ENCODE peak calls at places on chromosomes 13 and 19, in seven cellular contexts. X, J, P, R, U, L and Z are unnamed samples. For H3K4me1, the result is how much of the 10 kb centered on the place peaks cover.

GRCh38 chr19:2578391-2578826 is 102.5 kb downstream of the GADD45B start:
- DNase-seq in X (peak), J (no peak), P (peak), R (no peak), U (peak), L (peak), Z (peak)

GRCh38 chr13:60617863-60618733 is 221.1 kb downstream of the TDRD3 start:
- DNase-seq in X (peak), J (no peak), P (peak), R (peak), U (no peak), L (peak), Z (peak)

GRCh38 chr13:75123428-75123827 is 358.5 kb downstream of the TBC1D4 start:
- DNase-seq in X (no peak), J (no peak), P (no peak), R (no peak), U (no peak), L (no peak), Z (no peak)

GRCh38 chr13:43805071-43805468 is 18.3 kb upstream of the ENOX1 start:
- DNase-seq in X (peak), J (no peak), P (no peak), R (peak), U (no peak), L (peak), Z (peak)

GRCh38 chr19:18502633-18503294 is 19.1 kb downstream of the ELL start:
- DNase-seq in X (no peak), J (peak), P (no peak), R (no peak), U (peak), L (no peak), Z (no peak)

GRCh38 chr19:55379161-55379560 is 2.5 kb downstream of the TMEM190 start:
- DNase-seq in X (no peak), J (no peak), P (no peak), R (no peak), U (no peak), L (no peak), Z (no peak)

GRCh38 chr19:7849631-7850428 is 19.8 kb downstream of the EVI5L start:
- DNase-seq in X (no peak), J (no peak), P (no peak), R (no peak), U (no peak), L (no peak), Z (no peak)

GRCh38 chr19:36638862-36639510 is 27.7 kb downstream of the ZNF461 start:
- DNase-seq in X (peak), J (no peak), P (no peak), R (no peak), U (no peak), L (no peak), Z (no peak)

GRCh38 chr19:22893855-22894270 is 61.8 kb downstream of the ZNF723 start:
- DNase-seq in X (peak), J (no peak), P (no peak), R (no peak), U (no peak), L (no peak), Z (no peak)

GRCh38 chr19:40604647-40605200 is 3.6 kb downstream of the LTBP4 start:
- DNase-seq in X (no peak), J (no peak), P (peak), R (no peak), U (no peak), L (peak), Z (no peak)

GRCh38 chr13:94994506-94994905 is 282.2 kb upstream of the SOX21 start:
- DNase-seq in X (no peak), J (no peak), P (no peak), R (no peak), U (no peak), L (no peak), Z (no peak)

GRCh38 chr19:55340144-55340783 is 588 bp downstream of the KMT5C start:
- DNase-seq in X (no peak), J (no peak), P (peak), R (no peak), U (no peak), L (peak), Z (no peak)

GRCh38 chr13:29436291-29436690 is 159.2 kb downstream of the SLC7A1 start:
- DNase-seq in X (no peak), J (no peak), P (no peak), R (no peak), U (no peak), L (no peak), Z (peak)

GRCh38 chr19:1261863-1262686 is 7.1 kb upstream of the CIRBP start:
- DNase-seq in X (no peak), J (peak), P (peak), R (no peak), U (peak), L (peak), Z (peak)

GRCh38 chr19:7417671-7418324 is 69.1 kb downstream of the ARHGEF18 start:
- DNase-seq in X (peak), J (no peak), P (no peak), R (no peak), U (no peak), L (peak), Z (peak)

GRCh38 chr13:40168425-40169155 is 497.9 kb downstream of the FOXO1 start:
- DNase-seq in X (no peak), J (no peak), P (no peak), R (no peak), U (no peak), L (no peak), Z (no peak)

GRCh38 chr13:76336889-76337844 is 549.0 kb downstream of the KCTD12 start:
- DNase-seq in X (peak), J (peak), P (no peak), R (no peak), U (no peak), L (no peak), Z (no peak)

GRCh38 chr19:13190781-13191540 is 40.8 kb downstream of the IER2 start:
- DNase-seq in X (no peak), J (no peak), P (peak), R (no peak), U (no peak), L (peak), Z (no peak)

GRCh38 chr13:78045916-78046315 is 127.3 kb upstream of the EDNRB start:
- DNase-seq in X (no peak), J (no peak), P (no peak), R (peak), U (no peak), L (no peak), Z (no peak)

GRCh38 chr19:48966541-48967345 is 1.6 kb downstream of the FTL start:
- DNase-seq in X (no peak), J (no peak), P (peak), R (peak), U (no peak), L (no peak), Z (no peak)
- H3K4me1 ChIP-seq in X (under half), J (half or more), P (under half), R (under half), U (half or more), L (under half), Z (under half)

GRCh38 chr19:5952193-5953033 is 25.5 kb downstream of the RANBP3 start:
- DNase-seq in X (no peak), J (no peak), P (no peak), R (no peak), U (no peak), L (no peak), Z (no peak)

GRCh38 chr19:5950744-5951143 is 27.2 kb downstream of the RANBP3 start:
- DNase-seq in X (no peak), J (no peak), P (no peak), R (no peak), U (no peak), L (no peak), Z (no peak)

GRCh38 chr19:5953034-5953589 is 24.8 kb downstream of the RANBP3 start:
- DNase-seq in X (no peak), J (no peak), P (no peak), R (peak), U (no peak), L (no peak), Z (peak)

GRCh38 chr19:5949792-5950305 is 28.1 kb downstream of the RANBP3 start:
- DNase-seq in X (no peak), J (peak), P (no peak), R (no peak), U (peak), L (no peak), Z (no peak)

DNA sequence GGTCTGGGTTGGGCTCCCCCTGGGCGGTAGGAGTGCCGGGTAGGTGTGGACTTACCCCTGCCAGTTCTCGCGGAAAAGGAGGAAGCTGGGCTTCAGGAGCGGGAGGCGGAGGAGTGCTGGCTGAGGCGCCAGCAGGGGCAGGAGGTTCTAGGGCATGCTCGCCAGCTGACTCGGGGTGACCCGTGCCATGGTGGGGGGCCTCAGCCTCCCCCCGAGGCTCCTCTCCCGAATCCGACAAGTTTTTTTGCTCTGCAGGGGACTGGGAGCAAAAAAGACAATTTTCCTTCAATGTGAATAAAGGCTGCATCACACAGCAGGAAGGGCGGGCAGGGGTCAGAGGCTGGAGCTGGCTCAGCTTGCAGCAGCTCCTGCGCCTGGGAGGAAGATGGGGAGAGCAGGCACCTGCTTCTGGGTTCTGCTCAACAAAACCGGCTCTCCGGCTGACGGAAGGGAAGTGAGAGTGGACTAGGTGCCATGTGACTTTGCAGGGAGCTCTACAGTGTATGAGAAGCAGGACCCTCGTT is 26.5 kb downstream of the RANBP3 start:
- DNase-seq in X (peak), J (no peak), P (no peak), R (no peak), U (no peak), L (no peak), Z (no peak)
- H3K4me1 ChIP-seq in X (half or more), J (half or more), P (under half), R (half or more), U (half or more), L (half or more), Z (under half)

DNA sequence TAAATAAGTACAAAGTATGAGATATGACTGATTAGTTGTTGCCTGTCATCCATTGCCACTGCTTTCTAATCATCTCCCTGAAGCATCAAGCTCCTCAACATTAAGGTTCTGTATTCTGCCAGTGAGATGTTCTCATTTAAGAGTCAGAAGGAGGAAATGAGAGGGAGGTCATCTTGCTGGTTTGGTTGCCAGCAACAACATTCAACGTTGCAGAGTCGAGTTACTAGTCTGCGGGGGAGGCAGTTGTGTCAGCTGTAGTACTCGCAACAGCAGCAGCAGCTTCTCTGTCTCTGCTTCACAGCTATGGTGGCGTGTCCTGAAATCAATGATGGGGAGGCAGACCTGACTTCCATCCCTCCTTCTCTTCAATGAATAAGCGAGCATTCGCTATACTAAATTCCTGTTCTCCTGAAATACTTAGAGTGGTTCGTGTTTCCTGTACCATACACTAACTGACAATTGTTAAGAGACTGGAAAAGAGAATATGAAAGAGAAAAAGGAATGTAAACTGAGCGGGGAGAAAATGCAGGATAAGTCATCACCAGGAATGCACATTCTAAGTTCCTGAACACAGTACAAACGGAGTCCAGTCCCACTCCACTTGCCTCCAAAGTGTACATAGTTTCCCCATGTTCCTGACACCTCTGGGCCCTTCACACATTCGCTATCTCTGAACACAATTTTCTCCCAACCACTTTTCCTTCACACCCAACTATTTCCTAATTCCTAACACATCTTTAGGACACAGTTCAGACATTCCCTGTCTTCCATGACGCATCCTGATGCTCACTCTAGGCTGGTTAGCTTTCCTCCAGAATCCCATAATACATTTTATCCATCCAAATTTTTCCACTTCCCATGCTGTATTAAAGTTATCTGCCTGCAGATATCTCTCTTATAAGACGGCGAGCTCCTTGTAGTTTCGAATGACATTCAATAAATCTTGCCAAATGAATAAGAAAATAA is 263.0 kb downstream of the KLF12 start:
- DNase-seq in X (peak), J (peak), P (no peak), R (peak), U (no peak), L (no peak), Z (peak)
- H3K4me1 ChIP-seq in X (under half), J (under half), P (under half), R (under half), U (under half), L (under half), Z (under half)

DNA sequence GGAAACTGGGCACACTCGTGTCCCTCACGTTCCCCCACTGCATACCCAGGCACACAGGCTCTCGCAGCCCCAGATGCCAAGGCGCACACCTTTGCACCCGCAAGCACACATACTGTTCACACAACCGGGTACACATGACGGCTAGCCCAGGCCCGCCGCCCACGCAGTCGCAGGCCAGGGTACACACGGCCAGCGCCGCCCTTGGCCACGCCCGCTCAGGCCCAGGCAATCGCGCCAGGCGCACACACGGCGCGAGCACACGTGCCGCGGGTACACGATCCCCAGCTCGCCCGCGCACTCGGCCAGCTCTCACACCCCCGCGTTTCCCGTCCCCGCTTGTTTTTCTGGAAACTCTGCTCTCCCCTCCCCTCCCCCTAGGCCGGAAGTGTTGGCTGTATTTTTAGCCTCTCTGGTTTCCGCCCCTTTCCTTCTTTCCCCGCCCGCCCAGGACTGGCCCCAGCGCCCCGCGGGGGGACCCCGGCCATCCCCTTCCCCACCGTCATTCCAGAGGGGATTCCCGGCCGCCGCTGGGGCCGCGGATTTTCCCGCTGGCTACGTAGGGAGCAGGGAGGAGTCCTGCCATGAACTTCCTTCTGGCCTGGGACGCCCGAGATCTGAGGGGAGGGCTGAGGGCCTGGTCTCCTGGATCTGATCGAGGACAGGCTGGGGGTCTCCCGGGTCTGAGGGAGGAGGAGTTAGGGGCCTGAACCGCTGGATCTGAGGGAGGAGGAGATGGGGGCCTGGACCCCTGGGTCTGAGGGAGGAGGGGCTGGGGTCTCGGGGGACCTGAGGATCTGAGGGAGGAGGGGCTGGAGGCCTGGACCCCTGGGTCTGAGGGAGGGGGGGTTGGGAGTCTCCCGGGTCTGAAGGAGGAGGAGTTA is 4.0 kb upstream of the ZFP36 start:
- DNase-seq in X (peak), J (peak), P (peak), R (peak), U (peak), L (peak), Z (peak)
- H3K4me1 ChIP-seq in X (under half), J (half or more), P (half or more), R (under half), U (half or more), L (half or more), Z (under half)

GRCh38 chr19:46974181-46974580 is 45.5 kb upstream of the NPAS1 start:
- DNase-seq in X (no peak), J (no peak), P (no peak), R (no peak), U (no peak), L (no peak), Z (no peak)

GRCh38 chr19:46975011-46975917 is 44.4 kb upstream of the NPAS1 start:
- DNase-seq in X (no peak), J (no peak), P (no peak), R (peak), U (no peak), L (no peak), Z (peak)

GRCh38 chr19:46977548-46977947 is 42.1 kb upstream of the NPAS1 start:
- DNase-seq in X (no peak), J (no peak), P (no peak), R (no peak), U (no peak), L (no peak), Z (no peak)

GRCh38 chr19:46976845-46977320 is 42.8 kb upstream of the NPAS1 start:
- DNase-seq in X (peak), J (no peak), P (no peak), R (no peak), U (peak), L (peak), Z (peak)

DNA sequence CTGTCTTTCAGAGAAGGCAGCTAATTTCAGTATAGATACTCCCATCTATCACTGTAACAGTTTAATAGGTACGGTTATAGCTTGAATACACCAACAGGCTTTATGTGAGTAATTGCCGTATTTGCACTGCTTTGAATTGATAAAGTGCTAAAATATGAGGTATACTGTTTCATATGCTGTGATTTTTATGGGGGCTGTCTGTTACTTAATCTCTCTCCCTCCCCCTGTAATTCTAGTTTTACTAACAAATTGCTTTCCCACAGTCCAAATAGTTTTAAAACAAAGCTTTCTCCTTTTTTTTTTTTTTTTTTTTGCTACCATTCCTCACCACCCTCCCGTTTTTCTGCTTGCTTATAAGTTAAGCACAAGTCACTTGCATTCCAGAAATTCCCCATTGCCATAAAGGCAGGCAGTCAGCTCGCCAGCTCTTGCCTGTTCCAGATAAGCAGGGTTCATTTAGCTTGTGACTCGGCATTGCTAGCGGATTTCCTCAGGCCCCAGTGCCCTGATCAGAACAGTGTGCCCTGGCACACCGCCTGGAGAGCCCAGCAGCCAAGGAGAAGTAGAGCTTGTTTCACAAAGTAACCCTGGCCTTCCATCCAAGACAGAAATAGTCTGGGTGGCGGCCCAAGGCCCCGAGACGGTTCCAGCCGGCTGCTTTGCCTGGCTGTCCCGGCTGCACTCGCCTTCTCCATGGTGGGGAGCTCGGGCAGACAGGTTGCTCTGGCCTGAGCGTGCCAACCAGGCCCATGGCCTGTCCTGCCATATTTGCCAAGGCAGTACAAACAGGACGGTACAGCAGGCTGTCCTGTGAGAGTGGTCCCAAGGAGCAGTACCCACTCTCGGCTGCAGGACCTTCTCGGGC is 43.5 kb upstream of the NPAS1 start:
- DNase-seq in X (peak), J (peak), P (peak), R (peak), U (peak), L (peak), Z (peak)
- H3K4me1 ChIP-seq in X (under half), J (half or more), P (under half), R (half or more), U (half or more), L (under half), Z (under half)

GRCh38 chr19:16113727-16114126 is 2.0 kb downstream of the RAB8A start:
- DNase-seq in X (no peak), J (no peak), P (no peak), R (peak), U (no peak), L (no peak), Z (no peak)

GRCh38 chr19:16112778-16113177 is 1.1 kb downstream of the RAB8A start:
- DNase-seq in X (no peak), J (no peak), P (no peak), R (no peak), U (no peak), L (no peak), Z (no peak)

GRCh38 chr19:16116067-16116466 is 4.4 kb downstream of the RAB8A start:
- DNase-seq in X (no peak), J (no peak), P (no peak), R (no peak), U (no peak), L (no peak), Z (no peak)

GRCh38 chr19:16117594-16118033 is 5.9 kb downstream of the RAB8A start:
- DNase-seq in X (peak), J (no peak), P (no peak), R (no peak), U (no peak), L (no peak), Z (no peak)

DNA sequence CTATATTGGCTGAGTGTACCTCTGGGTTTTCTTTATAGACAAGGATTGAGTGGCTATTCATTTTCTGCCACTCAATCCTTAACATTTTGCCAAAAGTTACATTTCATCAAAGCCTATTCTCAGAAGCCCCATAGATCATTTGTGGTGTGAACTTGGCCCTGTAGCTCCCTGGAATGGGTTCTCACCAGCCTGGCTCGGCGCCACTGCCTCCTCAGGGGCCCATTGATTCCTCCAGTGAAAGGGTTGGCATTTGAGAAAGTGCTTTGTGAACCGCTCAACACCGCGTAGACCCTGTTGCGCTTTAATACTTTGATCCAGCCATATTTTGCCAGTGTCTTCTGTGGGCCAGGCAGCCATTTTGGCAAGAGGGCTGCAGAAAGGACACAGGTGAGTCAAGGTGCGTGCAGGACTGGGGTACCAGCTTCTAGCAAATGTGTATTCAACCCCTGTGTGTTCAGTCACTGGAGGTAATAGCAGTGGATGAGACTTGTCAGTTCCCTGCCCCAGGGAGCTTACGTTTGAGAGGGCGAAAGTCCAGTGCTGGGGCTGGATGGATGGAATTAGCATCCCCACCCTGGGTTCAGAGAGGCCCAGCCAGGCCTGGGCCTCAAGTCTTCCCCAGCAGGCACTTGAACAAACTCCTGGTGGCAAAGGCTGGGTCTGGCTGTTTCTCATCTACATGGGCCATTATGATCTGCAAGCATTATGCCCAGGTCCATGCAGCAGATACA is 3.8 kb downstream of the RAB8A start:
- DNase-seq in X (no peak), J (no peak), P (no peak), R (no peak), U (no peak), L (no peak), Z (no peak)
- H3K4me1 ChIP-seq in X (under half), J (under half), P (under half), R (under half), U (half or more), L (under half), Z (under half)